ENCODE peak calls at places on chromosomes 7 and 10, in eight cellular contexts. T is A549; Q is stimulated activated naive CD4-positive, alpha-beta T cell; V is K562; K is RWPE1; P is M059J; R is T-helper 1 cell; X is T-helper 2 cell. N is an unnamed sample.

GRCh38 chr7:80128918-80129317 is 5.7 kb upstream of the GNAI1 start:
- DNase-seq in T (no peak), Q (no peak), V (no peak), K (no peak), P (no peak), R (no peak), X (no peak), N (no peak)

GRCh38 chr10:49605177-49605938 is 4.8 kb upstream of the SLC18A3 start:
- DNase-seq in T (no peak), Q (no peak), V (no peak), K (no peak), P (no peak), R (no peak), X (no peak), N (no peak)

GRCh38 chr10:20494474-20494873 is 402.6 kb downstream of the NEBL start:
- DNase-seq in T (no peak), Q (no peak), V (no peak), K (no peak), P (peak), R (no peak), X (no peak), N (no peak)

GRCh38 chr7:131157530-131158243 is 170.0 kb upstream of the MKLN1 start:
- DNase-seq in T (peak), Q (no peak), V (no peak), K (no peak), P (peak), R (no peak), X (no peak), N (no peak)

GRCh38 chr10:68208424-68209042 is 23.4 kb downstream of the ATOH7 start:
- DNase-seq in T (peak), Q (no peak), V (peak), K (peak), P (peak), R (no peak), X (no peak), N (no peak)

GRCh38 chr10:69715899-69716606 is 85.7 kb upstream of the COL13A1 start:
- DNase-seq in T (no peak), Q (no peak), V (no peak), K (no peak), P (peak), R (no peak), X (no peak), N (no peak)

GRCh38 chr7:105664816-105665525 is 83.7 kb upstream of the EFCAB10 start:
- DNase-seq in T (peak), Q (no peak), V (peak), K (no peak), P (peak), R (no peak), X (no peak), N (no peak)

GRCh38 chr7:95493247-95493646 is 7.5 kb downstream of the ASB4 start:
- DNase-seq in T (no peak), Q (no peak), V (no peak), K (no peak), P (peak), R (no peak), X (no peak), N (no peak)

GRCh38 chr7:77413861-77414424 is 2.2 kb downstream of the GSAP start:
- DNase-seq in T (no peak), Q (no peak), V (no peak), K (no peak), P (peak), R (no peak), X (no peak), N (no peak)

GRCh38 chr7:77244222-77244934 is 44.8 kb upstream of the FGL2 start:
- DNase-seq in T (no peak), Q (no peak), V (no peak), K (no peak), P (peak), R (no peak), X (no peak), N (no peak)

GRCh38 chr10:63759335-63759734 is 238.1 kb downstream of the REEP3 start:
- DNase-seq in T (no peak), Q (no peak), V (no peak), K (no peak), P (no peak), R (no peak), X (no peak), N (no peak)

GRCh38 chr7:131076711-131077170 is 250.9 kb upstream of the MKLN1 start:
- DNase-seq in T (no peak), Q (no peak), V (peak), K (no peak), P (peak), R (no peak), X (no peak), N (no peak)

GRCh38 chr10:66586073-66586472 is 339.8 kb upstream of the LRRTM3 start:
- DNase-seq in T (no peak), Q (no peak), V (no peak), K (no peak), P (no peak), R (no peak), X (no peak), N (no peak)

GRCh38 chr10:88800152-88801125 is 2.1 kb upstream of the LIPM start:
- DNase-seq in T (no peak), Q (no peak), V (no peak), K (peak), P (peak), R (no peak), X (no peak), N (no peak)

GRCh38 chr7:108071551-108071950 is 58.6 kb downstream of the LAMB4 start:
- DNase-seq in T (no peak), Q (no peak), V (no peak), K (no peak), P (no peak), R (no peak), X (no peak), N (no peak)

GRCh38 chr7:13560441-13560840 is 429.0 kb downstream of the ETV1 start:
- DNase-seq in T (no peak), Q (no peak), V (no peak), K (no peak), P (peak), R (no peak), X (no peak), N (no peak)

GRCh38 chr10:21953585-21954057 is 49.9 kb downstream of the DNAJC1 start:
- DNase-seq in T (peak), Q (no peak), V (peak), K (peak), P (peak), R (no peak), X (no peak), N (peak)

GRCh38 chr10:132202070-132202970 is 15.6 kb downstream of the DPYSL4 start:
- DNase-seq in T (no peak), Q (no peak), V (no peak), K (no peak), P (no peak), R (no peak), X (no peak), N (no peak)

GRCh38 chr10:112875474-112876267 is 74.4 kb upstream of the TCF7L2 start:
- DNase-seq in T (peak), Q (no peak), V (no peak), K (peak), P (peak), R (no peak), X (no peak), N (no peak)

GRCh38 chr10:18607503-18607902 is 43.9 kb downstream of the NSUN6 start:
- DNase-seq in T (peak), Q (no peak), V (peak), K (peak), P (peak), R (no peak), X (no peak), N (no peak)

GRCh38 chr7:34034728-34035127 is 129.4 kb downstream of the BMPER start:
- DNase-seq in T (no peak), Q (no peak), V (no peak), K (no peak), P (no peak), R (no peak), X (no peak), N (no peak)

GRCh38 chr7:151489498-151489897 is 30.2 kb downstream of the RHEB start:
- DNase-seq in T (no peak), Q (no peak), V (no peak), K (no peak), P (no peak), R (no peak), X (no peak), N (no peak)

GRCh38 chr10:27687326-27687725 is 58.3 kb downstream of the MKX start:
- DNase-seq in T (no peak), Q (no peak), V (no peak), K (no peak), P (peak), R (no peak), X (no peak), N (no peak)

GRCh38 chr7:131555565-131556054 is 818 bp downstream of the PODXL start:
- DNase-seq in T (no peak), Q (no peak), V (no peak), K (no peak), P (no peak), R (no peak), X (no peak), N (no peak)

GRCh38 chr7:99312316-99313203 is 13.1 kb upstream of the ARPC1A start:
- DNase-seq in T (peak), Q (peak), V (peak), K (peak), P (peak), R (peak), X (peak), N (peak)

GRCh38 chr10:89301721-89302445 is at the start of gene IFIT2:
- DNase-seq in T (peak), Q (peak), V (peak), K (peak), P (peak), R (peak), X (peak), N (peak)

GRCh38 chr10:124949543-124949942 is 7.6 kb downstream of the ZRANB1 start:
- DNase-seq in T (no peak), Q (no peak), V (no peak), K (no peak), P (no peak), R (no peak), X (no peak), N (no peak)